ENCODE peak calls at places on chromosomes 7 and 10, in seven cellular contexts. O is ELR; M is hippocampal formation; U is activated T-helper 9 cell treated with anti-CD3 and anti-CD28 coated beads, Interleukin-2, amount 50 U/mL, for 16 hours; T is NCI-H1092 treated with DMSO at 0.1 percent for 48 hours; B is RCC 7860; Z is ovary. C is an unnamed sample.

GRCh38 chr7:82740246-82740848 is 296.8 kb upstream of the CACNA2D1 start:
- DNase-seq in O (peak; percentile 71), M (no peak), U (no peak), T (peak; percentile 62), B (peak; percentile 30), Z (no peak), C (no peak)

GRCh38 chr10:102227050-102227449 is 951 bp downstream of the ELOVL3 start:
- DNase-seq in O (peak; percentile 54), M (no peak), U (no peak), T (no peak), B (no peak), Z (no peak), C (no peak)

GRCh38 chr10:52889611-52890010 is 117.0 kb upstream of the MBL2 start:
- DNase-seq in O (no peak), M (no peak), U (no peak), T (no peak), B (no peak), Z (no peak), C (no peak)

GRCh38 chr7:70392870-70393269 is 739.1 kb upstream of the GALNT17 start:
- DNase-seq in O (no peak), M (no peak), U (no peak), T (peak; percentile 69), B (no peak), Z (no peak), C (no peak)

GRCh38 chr10:72455889-72456588 is 101.3 kb upstream of the DNAJB12 start:
- DNase-seq in O (no peak), M (no peak), U (no peak), T (no peak), B (peak; percentile 47), Z (no peak), C (no peak)

GRCh38 chr10:123488436-123488835 is 177.7 kb upstream of the GPR26 start:
- DNase-seq in O (no peak), M (no peak), U (no peak), T (no peak), B (no peak), Z (no peak), C (no peak)

GRCh38 chr10:115771755-115772154 is 501.3 kb downstream of the GFRA1 start:
- DNase-seq in O (no peak), M (no peak), U (no peak), T (no peak), B (no peak), Z (no peak), C (no peak)

GRCh38 chr7:96016056-96016455 is 243.7 kb downstream of the DYNC1I1 start:
- DNase-seq in O (no peak), M (no peak), U (no peak), T (no peak), B (no peak), Z (no peak), C (no peak)

GRCh38 chr7:26525413-26526287 is 234.0 kb downstream of the SNX10 start:
- DNase-seq in O (no peak), M (no peak), U (no peak), T (peak; percentile 95), B (no peak), Z (no peak), C (no peak)